ENCODE peak calls at places on chromosomes 11 and 22, in four cellular contexts. One of them, this sample, is unnamed.

GRCh38 chr11:133526790-133527189 is 5.5 kb downstream of the OPCML start:
- DNase-seq in left lung: no peak
- DNase-seq in astrocyte of the spinal cord: no peak
- DNase-seq in cardiac fibroblast: no peak
- DNase-seq in this sample: no peak

GRCh38 chr22:25839755-25840154 is 97.8 kb downstream of the MYO18B start:
- DNase-seq in left lung: no peak
- DNase-seq in astrocyte of the spinal cord: no peak
- DNase-seq in cardiac fibroblast: no peak
- DNase-seq in this sample: no peak

GRCh38 chr11:88345408-88345807 is 7.9 kb upstream of the CTSC start:
- DNase-seq in left lung: no peak
- DNase-seq in astrocyte of the spinal cord: no peak
- DNase-seq in cardiac fibroblast: peak; percentile 67
- DNase-seq in this sample: peak; percentile 34

GRCh38 chr11:96228911-96229310 is 114.1 kb downstream of the MAML2 start:
- DNase-seq in left lung: no peak
- DNase-seq in astrocyte of the spinal cord: no peak
- DNase-seq in cardiac fibroblast: peak; percentile 79
- DNase-seq in this sample: peak; percentile 76

GRCh38 chr11:10634407-10634806 is 59.1 kb downstream of the IRAG1 start:
- DNase-seq in left lung: no peak
- DNase-seq in astrocyte of the spinal cord: no peak
- DNase-seq in cardiac fibroblast: no peak
- DNase-seq in this sample: no peak

GRCh38 chr11:334264-335033 is 13.8 kb upstream of the IFITM3 start:
- DNase-seq in left lung: no peak
- DNase-seq in astrocyte of the spinal cord: no peak
- DNase-seq in cardiac fibroblast: no peak
- DNase-seq in this sample: peak; percentile 75

GRCh38 chr11:74453373-74453975 is 13.9 kb downstream of the KCNE3 start:
- DNase-seq in left lung: peak; percentile 86
- DNase-seq in astrocyte of the spinal cord: peak; percentile 64
- DNase-seq in cardiac fibroblast: peak; percentile 82
- DNase-seq in this sample: peak; percentile 79

GRCh38 chr11:64852804-64853520 is 8.5 kb upstream of the CDC42BPG start:
- DNase-seq in left lung: peak; percentile 86
- DNase-seq in astrocyte of the spinal cord: no peak
- DNase-seq in cardiac fibroblast: no peak
- DNase-seq in this sample: no peak

GRCh38 chr22:48653306-48653705 is 1174.4 kb downstream of the BRD1 start:
- DNase-seq in left lung: peak; percentile 56
- DNase-seq in astrocyte of the spinal cord: no peak
- DNase-seq in cardiac fibroblast: no peak
- DNase-seq in this sample: no peak

GRCh38 chr11:372809-373715 is 3.8 kb downstream of the B4GALNT4 start:
- DNase-seq in left lung: peak; percentile 71
- DNase-seq in astrocyte of the spinal cord: no peak
- DNase-seq in cardiac fibroblast: no peak
- DNase-seq in this sample: no peak

GRCh38 chr11:27718346-27718852 is 18.1 kb upstream of the BDNF start:
- DNase-seq in left lung: no peak
- DNase-seq in astrocyte of the spinal cord: peak; percentile 95
- DNase-seq in cardiac fibroblast: peak; percentile 81
- DNase-seq in this sample: peak; percentile 86

GRCh38 chr22:42769574-42770447 is 49.1 kb upstream of the A4GALT start:
- DNase-seq in left lung: no peak
- DNase-seq in astrocyte of the spinal cord: peak; percentile 82
- DNase-seq in cardiac fibroblast: peak; percentile 87
- DNase-seq in this sample: peak; percentile 92

GRCh38 chr11:72579816-72580647 is 94.2 kb downstream of the PDE2A start:
- DNase-seq in left lung: no peak
- DNase-seq in astrocyte of the spinal cord: no peak
- DNase-seq in cardiac fibroblast: no peak
- DNase-seq in this sample: no peak

GRCh38 chr22:44473166-44473565 is 24.9 kb downstream of the RTL6 start:
- DNase-seq in left lung: no peak
- DNase-seq in astrocyte of the spinal cord: no peak
- DNase-seq in cardiac fibroblast: no peak
- DNase-seq in this sample: peak; percentile 11

GRCh38 chr22:44455963-44456358 is 42.1 kb downstream of the RTL6 start:
- DNase-seq in left lung: no peak
- DNase-seq in astrocyte of the spinal cord: no peak
- DNase-seq in cardiac fibroblast: no peak
- DNase-seq in this sample: no peak

GRCh38 chr11:13297917-13298356 is 20.3 kb downstream of the BMAL1 start:
- DNase-seq in left lung: no peak
- DNase-seq in astrocyte of the spinal cord: no peak
- DNase-seq in cardiac fibroblast: peak; percentile 33
- DNase-seq in this sample: no peak

GRCh38 chr11:134592391-134592990 is 180.4 kb upstream of the B3GAT1 start:
- DNase-seq in left lung: no peak
- DNase-seq in astrocyte of the spinal cord: no peak
- DNase-seq in cardiac fibroblast: no peak
- DNase-seq in this sample: peak; percentile 0

GRCh38 chr22:38127869-38128268 is 17.4 kb upstream of the BAIAP2L2 start:
- DNase-seq in left lung: no peak
- DNase-seq in astrocyte of the spinal cord: no peak
- DNase-seq in cardiac fibroblast: no peak
- DNase-seq in this sample: no peak

GRCh38 chr11:125401746-125402145 is 94.3 kb downstream of the FEZ1 start:
- DNase-seq in left lung: no peak
- DNase-seq in astrocyte of the spinal cord: no peak
- DNase-seq in cardiac fibroblast: no peak
- DNase-seq in this sample: peak; percentile 21

GRCh38 chr11:76283190-76283589 is 76.9 kb upstream of the WNT11 start:
- DNase-seq in left lung: peak; percentile 44
- DNase-seq in astrocyte of the spinal cord: no peak
- DNase-seq in cardiac fibroblast: no peak
- DNase-seq in this sample: no peak

GRCh38 chr11:122523841-122524531 is 131.5 kb upstream of the UBASH3B start:
- DNase-seq in left lung: no peak
- DNase-seq in astrocyte of the spinal cord: peak; percentile 53
- DNase-seq in cardiac fibroblast: no peak
- DNase-seq in this sample: no peak

GRCh38 chr11:114059984-114060401 is 482 bp downstream of the ZBTB16 start:
- DNase-seq in left lung: peak; percentile 82
- DNase-seq in astrocyte of the spinal cord: peak; percentile 54
- DNase-seq in cardiac fibroblast: peak; percentile 62
- DNase-seq in this sample: peak; percentile 60
- H3K4me3 ChIP-seq in left lung: peak overlapping the region; percentile 94
- H3K4me3 ChIP-seq in astrocyte of the spinal cord: peak overlapping the region; percentile 81
- H3K4me3 ChIP-seq in cardiac fibroblast: peak overlapping the region; percentile 88
- H3K4me3 ChIP-seq in this sample: peak overlapping the region; percentile 92

GRCh38 chr11:94134651-94135512 is 6.2 kb downstream of the PANX1 start:
- DNase-seq in left lung: peak; percentile 45
- DNase-seq in astrocyte of the spinal cord: peak; percentile 93
- DNase-seq in cardiac fibroblast: peak; percentile 95
- DNase-seq in this sample: peak; percentile 85
- H3K4me3 ChIP-seq in left lung: no peak overlapping the region
- H3K4me3 ChIP-seq in astrocyte of the spinal cord: no peak overlapping the region
- H3K4me3 ChIP-seq in cardiac fibroblast: peak overlapping the region; percentile 26
- H3K4me3 ChIP-seq in this sample: peak overlapping the region; percentile 20

GRCh38 chr22:19723165-19723989 is at the start of gene GP1BB:
- DNase-seq in left lung: no peak
- DNase-seq in astrocyte of the spinal cord: peak; percentile 13
- DNase-seq in cardiac fibroblast: no peak
- DNase-seq in this sample: peak; percentile 20
- H3K4me3 ChIP-seq in left lung: no peak within 1 kb of the TSS
- H3K4me3 ChIP-seq in astrocyte of the spinal cord: no peak within 1 kb of the TSS
- H3K4me3 ChIP-seq in cardiac fibroblast: no peak within 1 kb of the TSS
- H3K4me3 ChIP-seq in this sample: no peak within 1 kb of the TSS

GRCh38 chr22:27250418-27250817 is 551.1 kb downstream of the MN1 start:
- DNase-seq in left lung: no peak
- DNase-seq in astrocyte of the spinal cord: no peak
- DNase-seq in cardiac fibroblast: no peak
- DNase-seq in this sample: no peak
- H3K4me3 ChIP-seq in left lung: no peak overlapping the region
- H3K4me3 ChIP-seq in astrocyte of the spinal cord: no peak overlapping the region
- H3K4me3 ChIP-seq in cardiac fibroblast: no peak overlapping the region
- H3K4me3 ChIP-seq in this sample: no peak overlapping the region

GRCh38 chr11:118851970-118852369 is 31.7 kb upstream of the CXCR5 start:
- DNase-seq in left lung: no peak
- DNase-seq in astrocyte of the spinal cord: no peak
- DNase-seq in cardiac fibroblast: no peak
- DNase-seq in this sample: no peak
- H3K4me3 ChIP-seq in left lung: no peak overlapping the region
- H3K4me3 ChIP-seq in astrocyte of the spinal cord: no peak overlapping the region
- H3K4me3 ChIP-seq in cardiac fibroblast: no peak overlapping the region
- H3K4me3 ChIP-seq in this sample: no peak overlapping the region

DNA sequence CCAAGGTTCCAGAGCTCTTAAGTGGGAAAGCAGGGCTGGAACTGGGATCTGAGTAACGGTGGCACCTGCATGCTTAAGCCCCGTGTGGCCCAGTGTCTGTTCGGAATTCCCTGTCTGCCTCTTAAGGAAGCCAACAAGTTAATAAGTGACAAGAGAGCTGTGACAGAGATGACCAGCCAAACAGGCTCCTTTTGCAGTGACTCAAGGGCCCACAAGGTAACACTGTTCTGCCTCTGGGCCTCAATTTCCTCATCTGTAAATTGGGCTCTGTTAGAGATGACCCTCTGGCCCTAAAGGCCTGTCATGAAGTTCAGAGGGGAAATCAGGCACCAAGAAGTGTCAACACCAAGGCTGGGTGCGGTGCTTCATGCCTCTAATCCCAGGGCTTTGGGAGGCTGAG is 18.6 kb downstream of the USH1C start:
- DNase-seq in left lung: no peak
- DNase-seq in astrocyte of the spinal cord: no peak
- DNase-seq in cardiac fibroblast: no peak
- DNase-seq in this sample: no peak
- H3K4me3 ChIP-seq in left lung: no peak overlapping the region
- H3K4me3 ChIP-seq in astrocyte of the spinal cord: no peak overlapping the region
- H3K4me3 ChIP-seq in cardiac fibroblast: no peak overlapping the region
- H3K4me3 ChIP-seq in this sample: no peak overlapping the region